ENCODE peak calls at places on chromosomes 4 and X, in six cellular contexts. R is Peyer's patch, O is tibial nerve, Y is A549, J is IMR-90, Z is ovary. U is an unnamed sample.

GRCh38 chr4:177229331-177229730 is 80.3 kb upstream of the NEIL3 start:
- DNase-seq in J (peak), R (no peak), Z (no peak), O (no peak), Y (no peak), U (no peak)

GRCh38 chr4:174080361-174080760 is 203.1 kb downstream of the FBXO8 start:
- DNase-seq in R (no peak), Y (no peak), O (no peak), J (peak), Z (no peak), U (no peak)

GRCh38 chrX:128800138-128800537 is 723.2 kb downstream of the SMARCA1 start:
- DNase-seq in J (no peak), Y (no peak), O (no peak), R (no peak), Z (no peak), U (no peak)

GRCh38 chr4:40194602-40195161 is 2.1 kb upstream of the RHOH start:
- DNase-seq in R (peak), Z (no peak), Y (no peak), J (peak), O (no peak), U (no peak)

GRCh38 chr4:76156635-76157034 is 8.4 kb upstream of the NUP54 start:
- DNase-seq in O (no peak), J (peak), Y (no peak), Z (no peak), R (no peak), U (no peak)

GRCh38 chrX:151789179-151789800 is 54.7 kb downstream of the CNGA2 start:
- DNase-seq in R (no peak), O (peak), J (peak), Z (peak), Y (peak), U (peak)

GRCh38 chr4:122119739-122120138 is 32.4 kb upstream of the BLTP1 start:
- DNase-seq in R (no peak), O (no peak), Z (no peak), Y (no peak), J (peak), U (no peak)

GRCh38 chr4:174808836-174809235 is 20.2 kb downstream of the GLRA3 start:
- DNase-seq in Y (no peak), R (no peak), J (no peak), Z (no peak), O (no peak), U (no peak)

GRCh38 chrX:31589503-31589902 is 517.7 kb upstream of the FTHL17 start:
- DNase-seq in R (no peak), Z (no peak), Y (no peak), J (no peak), O (no peak), U (no peak)

GRCh38 chr4:184408021-184408710 is 66.2 kb downstream of the IRF2 start:
- DNase-seq in R (no peak), J (peak), Z (no peak), Y (no peak), O (no peak), U (no peak)

GRCh38 chr4:8895295-8895694 is 23.7 kb upstream of the HMX1 start:
- DNase-seq in R (no peak), J (no peak), O (no peak), Z (no peak), Y (no peak), U (no peak)

GRCh38 chr4:76547167-76547760 is 112.2 kb downstream of the SHROOM3 start:
- DNase-seq in J (no peak), O (no peak), R (no peak), Z (no peak), Y (no peak), U (no peak)

DNA sequence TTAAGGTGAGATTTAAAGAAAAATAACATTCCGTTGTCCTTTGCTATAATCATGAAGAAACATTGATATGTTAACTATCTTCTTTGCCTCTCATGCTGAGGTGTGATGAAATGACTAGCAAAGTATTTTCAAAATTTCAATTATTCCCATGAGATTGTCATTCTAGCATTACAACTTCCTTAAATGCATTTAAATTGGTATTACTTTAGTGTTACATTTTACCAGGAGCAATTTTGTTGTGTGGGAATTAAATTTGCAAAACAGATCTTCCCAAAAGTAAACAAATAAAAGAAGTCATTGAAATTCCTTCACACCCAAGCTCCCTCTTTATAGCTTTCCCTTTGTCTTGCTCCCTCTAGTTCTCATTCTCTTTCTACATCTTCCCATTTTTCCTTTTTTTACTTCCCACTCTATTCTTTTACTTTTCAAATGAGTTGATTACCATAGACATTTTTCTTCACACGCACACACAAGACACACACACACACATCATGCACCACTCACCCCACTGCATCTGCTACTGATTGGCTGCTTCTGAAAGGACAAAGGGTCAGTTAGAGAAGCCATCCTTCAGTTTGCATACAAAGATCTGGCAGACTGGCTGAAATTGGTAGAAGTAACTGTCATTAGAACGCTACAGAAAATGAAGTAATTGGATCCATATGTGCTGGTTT is 10.0 kb upstream of the APELA start:
- DNase-seq in J (no peak), R (no peak), Y (no peak), O (no peak), Z (no peak), U (no peak)
- TF ChIP-seq POLR2A in J (no peak), R (no peak), Y (no peak), O (no peak), Z (no peak), U (no peak)

DNA sequence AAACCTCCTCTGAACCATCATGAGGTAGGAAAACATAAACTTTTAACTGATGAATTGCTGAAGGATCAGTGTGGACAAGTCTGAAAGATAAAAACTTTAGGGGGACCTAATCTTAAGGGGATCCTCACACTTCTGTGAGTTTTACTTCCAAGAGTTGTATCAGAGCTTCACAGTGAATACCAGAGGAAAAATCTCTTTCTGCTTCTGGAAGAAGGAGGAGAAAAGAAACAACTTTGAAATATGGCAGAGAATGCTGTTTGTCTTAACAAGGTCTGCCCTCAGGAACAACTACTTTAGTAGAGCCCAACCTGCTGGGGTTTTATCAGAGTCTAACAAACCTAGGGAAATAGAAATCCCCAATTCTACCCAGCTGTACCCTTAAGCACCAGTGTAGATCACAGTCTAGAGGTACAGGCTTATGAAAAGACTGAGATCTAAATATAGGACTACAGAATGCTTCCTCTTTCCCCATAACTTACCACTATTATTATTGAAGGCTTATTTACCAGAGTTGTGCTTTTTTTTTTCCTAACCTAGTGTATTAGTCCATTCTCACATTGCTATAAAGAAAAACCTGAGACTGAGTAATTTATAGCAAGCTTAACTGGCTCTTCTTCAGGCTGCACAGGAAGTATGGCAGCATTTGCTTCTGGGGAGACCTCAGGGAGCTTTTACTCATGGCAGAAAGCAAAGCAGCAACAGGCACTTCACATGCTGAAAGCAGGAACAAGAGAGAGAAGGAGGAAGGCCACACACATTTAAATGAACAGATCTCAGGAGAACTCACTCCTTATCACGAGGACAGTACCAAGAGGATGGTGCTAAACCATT is 167.9 kb downstream of the CAMK2D start:
- DNase-seq in O (no peak), Y (no peak), J (no peak), R (no peak), Z (no peak), U (no peak)
- H3K27ac ChIP-seq in O (no peak), Y (no peak), J (no peak), R (no peak), Z (no peak), U (no peak)

GRCh38 chrX:100645106-100645505 is 1.1 kb downstream of the SRPX2 start:
- DNase-seq in J (no peak), Y (no peak), R (no peak), O (no peak), Z (no peak), U (no peak)

GRCh38 chrX:100647095-100647494 is 3.1 kb downstream of the SRPX2 start:
- DNase-seq in R (no peak), Z (no peak), Y (no peak), J (no peak), O (peak), U (no peak)

GRCh38 chrX:100642296-100642695 is 1.7 kb upstream of the SRPX2 start:
- DNase-seq in Z (no peak), O (no peak), J (no peak), R (no peak), Y (no peak), U (no peak)

GRCh38 chrX:100643212-100643611 is 787 bp upstream of the SRPX2 start:
- DNase-seq in J (no peak), R (no peak), Y (no peak), Z (no peak), O (no peak), U (no peak)

GRCh38 chrX:100643943-100644587 is at the start of gene SRPX2:
- DNase-seq in O (peak), J (peak), Z (peak), R (no peak), Y (peak), U (peak)
- TF ChIP-seq POLR2A in O (peak), J (peak), Z (no peak), R (no peak), Y (no peak), U (peak)

GRCh38 chrX:102720237-102721168 is at the start of gene GPRASP3:
- DNase-seq in O (peak), Y (peak), J (peak), Z (peak), R (peak), U (peak)
- H3K27ac ChIP-seq in O (peak), Y (peak), J (peak), Z (no peak), R (no peak), U (peak)

GRCh38 chr4:169270810-169271691 is at the start of gene SH3RF1:
- DNase-seq in Z (peak), J (peak), R (peak), O (peak), Y (peak), U (peak)
- TF ChIP-seq POLR2A in Z (peak), J (peak), R (peak), O (peak), Y (peak), U (peak)

GRCh38 chr4:85790582-85790981 is 315.6 kb downstream of the ARHGAP24 start:
- DNase-seq in O (no peak), J (peak), R (no peak), Y (no peak), Z (no peak), U (no peak)
- H3K27ac ChIP-seq in O (no peak), J (no peak), R (no peak), Y (no peak), Z (no peak), U (no peak)

GRCh38 chrX:49174723-49175122 is 3.0 kb downstream of the PLP2 start:
- DNase-seq in Y (no peak), Z (no peak), R (no peak), J (no peak), O (no peak), U (no peak)
- TF ChIP-seq POLR2A in Y (no peak), Z (no peak), R (no peak), J (no peak), O (no peak), U (no peak)

DNA sequence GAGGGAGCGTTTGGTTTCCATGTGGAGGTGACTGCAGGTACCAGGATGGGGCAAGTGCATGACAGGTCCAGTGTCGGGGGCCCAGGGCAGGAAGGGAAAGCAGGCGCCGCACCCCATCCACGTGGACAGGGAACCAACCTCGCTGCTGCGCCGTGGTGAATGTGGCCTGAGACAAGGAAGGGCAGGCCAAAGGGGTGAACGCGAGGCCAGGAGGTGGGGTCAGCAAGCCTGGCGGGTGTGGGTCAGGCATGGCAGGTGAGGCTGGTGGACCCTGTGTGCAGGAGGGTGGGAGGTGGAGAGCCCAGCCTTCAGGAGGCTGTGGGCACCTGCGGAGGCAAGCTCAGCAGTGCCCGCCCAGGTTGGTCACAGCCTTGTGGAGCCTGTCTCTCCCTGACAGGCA is 14.7 kb downstream of the SH3BP2 start:
- DNase-seq in Y (no peak), Z (no peak), J (no peak), R (no peak), O (no peak), U (no peak)
- H3K27ac ChIP-seq in Y (no peak), Z (no peak), J (no peak), R (no peak), O (peak), U (no peak)

DNA sequence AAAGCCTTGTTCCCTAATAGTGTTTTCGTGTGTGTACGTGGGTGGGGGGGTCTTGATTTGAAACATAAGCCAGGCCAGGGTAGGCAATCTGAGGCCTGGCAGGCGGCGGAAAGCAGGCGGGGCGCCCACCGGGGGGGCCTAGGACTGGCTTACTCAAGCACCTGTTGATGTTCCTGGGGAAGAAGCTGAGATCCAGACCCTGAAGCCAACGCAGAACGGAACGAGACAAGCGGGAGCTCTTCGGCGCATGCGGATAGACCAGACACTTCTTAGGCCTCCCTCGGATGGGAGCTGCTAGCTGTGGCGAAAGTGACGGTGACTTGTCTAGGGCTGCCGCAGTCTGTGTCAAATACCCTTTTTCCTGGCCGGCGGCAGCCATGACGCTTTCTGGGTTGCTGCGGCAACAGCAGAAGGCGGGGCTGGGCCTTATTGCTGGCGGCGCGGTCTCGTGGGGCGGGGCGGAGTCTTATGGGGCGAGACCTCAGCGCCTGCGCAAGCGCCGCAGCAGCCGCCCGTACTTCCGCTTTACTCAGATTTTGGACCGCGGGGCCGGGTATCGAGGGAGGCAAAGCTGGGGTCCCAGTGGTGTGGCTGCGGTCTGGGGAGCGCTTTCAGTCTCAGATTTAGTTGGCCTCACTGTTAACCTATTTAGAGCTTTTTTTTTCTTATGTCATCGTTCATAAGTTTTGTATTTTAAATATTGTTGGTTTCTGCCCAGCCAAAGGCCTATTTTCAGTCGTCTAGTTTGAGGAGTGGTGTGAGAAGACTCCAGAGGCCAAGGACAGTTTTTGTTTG is at the start of gene SPATA4:
- DNase-seq in Z (peak), Y (peak), O (peak), J (peak), R (peak), U (peak)
- TF ChIP-seq POLR2A in Z (no peak), Y (peak), O (peak), J (peak), R (peak), U (peak)

DNA sequence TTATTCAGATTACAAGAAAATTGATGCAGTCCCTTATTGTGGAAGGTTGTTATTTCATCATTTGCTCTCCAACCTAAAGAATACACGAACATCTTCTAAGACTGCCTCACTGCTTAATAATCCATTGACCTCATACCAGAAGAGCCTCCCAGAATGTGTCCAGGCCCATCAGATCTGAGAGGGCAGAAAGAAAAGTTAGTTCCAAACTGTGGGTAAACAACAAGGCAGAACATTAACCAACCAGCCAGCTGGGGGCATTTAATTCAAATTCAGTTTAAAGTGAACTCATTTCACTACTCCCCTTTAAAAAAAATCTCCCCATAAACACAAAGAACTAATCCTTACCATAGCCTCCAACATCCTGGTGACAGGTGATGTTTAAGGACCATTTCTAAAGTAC is 13.8 kb downstream of the GPC4 start:
- DNase-seq in O (no peak), Y (no peak), R (no peak), Z (no peak), J (no peak), U (no peak)
- H3K27ac ChIP-seq in O (peak), Y (no peak), R (no peak), Z (no peak), J (no peak), U (peak)